ENCODE peak calls at places on chromosome 5, in ten cellular contexts. G is HepG2, I is H1, E is GM23338, T is upper lobe of left lung, R is suprapubic skin, P is prostate gland, U is spleen, A is sigmoid colon, N is transverse colon. F is an unnamed sample.

GRCh38 chr5:170552486-170553122 is 48.8 kb downstream of the KCNIP1 start:
- DNase-seq in N (peak), R (no peak), G (no peak), E (peak), I (peak), A (peak), T (peak), U (peak), P (no peak), F (no peak)

GRCh38 chr5:124583469-124584350 is 162.7 kb downstream of the ZNF608 start:
- DNase-seq in P (no peak), E (no peak), R (no peak), I (no peak), G (peak), T (no peak), N (peak), U (no peak), A (no peak), F (no peak)

GRCh38 chr5:80917596-80917995 is 42.6 kb upstream of the RASGRF2 start:
- DNase-seq in T (no peak), N (no peak), I (no peak), U (no peak), E (no peak), R (no peak), A (no peak), P (no peak), G (no peak), F (no peak)

GRCh38 chr5:157819502-157820125 is 39.3 kb downstream of the CLINT1 start:
- DNase-seq in R (no peak), U (no peak), I (no peak), G (peak), N (no peak), A (no peak), P (no peak), E (no peak), T (no peak), F (no peak)

GRCh38 chr5:54520438-54520846 is 2.9 kb downstream of the SNX18 start:
- DNase-seq in U (no peak), G (no peak), P (no peak), N (no peak), I (no peak), E (peak), T (no peak), R (no peak), A (no peak), F (no peak)

GRCh38 chr5:124554746-124555145 is 191.7 kb downstream of the ZNF608 start:
- DNase-seq in N (no peak), R (no peak), T (no peak), I (no peak), E (peak), P (no peak), U (no peak), A (no peak), G (no peak), F (no peak)

GRCh38 chr5:125126050-125126449 is 379.6 kb upstream of the ZNF608 start:
- DNase-seq in E (no peak), I (no peak), A (no peak), T (no peak), P (no peak), R (no peak), G (no peak), N (no peak), U (no peak), F (no peak)

GRCh38 chr5:113776832-113777525 is 263.5 kb downstream of the YTHDC2 start:
- DNase-seq in R (no peak), T (no peak), U (no peak), A (no peak), I (no peak), P (peak), N (no peak), G (peak), E (no peak), F (no peak)

GRCh38 chr5:41392016-41392415 is 118.4 kb downstream of the PLCXD3 start:
- DNase-seq in G (no peak), E (no peak), I (no peak), A (no peak), T (no peak), P (no peak), R (no peak), U (no peak), N (no peak), F (no peak)

GRCh38 chr5:23884405-23884804 is 377.0 kb downstream of the PRDM9 start:
- DNase-seq in U (no peak), G (no peak), E (no peak), A (no peak), P (no peak), I (no peak), R (no peak), T (no peak), N (no peak), F (no peak)

GRCh38 chr5:139648205-139649081 is at the start of gene CXXC5:
- DNase-seq in P (peak), I (no peak), G (no peak), R (peak), U (peak), N (peak), E (peak), A (peak), T (peak), F (no peak)

GRCh38 chr5:8057764-8058163 is 188.8 kb downstream of the MTRR start:
- DNase-seq in I (no peak), U (no peak), G (no peak), T (no peak), E (no peak), P (no peak), N (no peak), R (no peak), A (no peak), F (no peak)

GRCh38 chr5:149113669-149114068 is 27.6 kb upstream of the ABLIM3 start:
- DNase-seq in E (no peak), T (no peak), P (no peak), A (no peak), N (no peak), R (no peak), G (no peak), U (no peak), I (no peak), F (no peak)

GRCh38 chr5:36202521-36202961 is 39.2 kb downstream of the NADK2 start:
- DNase-seq in I (no peak), T (no peak), N (no peak), R (no peak), E (no peak), G (no peak), U (no peak), A (no peak), P (no peak), F (no peak)

GRCh38 chr5:92518318-92518913 is 1062.6 kb downstream of the NR2F1-AS1 start:
- DNase-seq in U (no peak), A (no peak), T (no peak), N (no peak), E (peak), I (no peak), P (no peak), R (no peak), G (peak), F (no peak)

GRCh38 chr5:90398726-90399125 is 10.8 kb downstream of the CETN3 start:
- DNase-seq in T (no peak), N (no peak), A (no peak), I (no peak), G (no peak), P (no peak), U (no peak), E (no peak), R (no peak), F (no peak)

GRCh38 chr5:14900661-14901461 is 29.3 kb upstream of the ANKH start:
- DNase-seq in P (no peak), A (no peak), R (no peak), G (peak), I (no peak), T (no peak), N (no peak), E (no peak), U (no peak), F (no peak)

GRCh38 chr5:22631683-22632082 is 221.5 kb downstream of the CDH12 start:
- DNase-seq in P (no peak), R (no peak), A (no peak), G (no peak), I (no peak), E (peak), T (no peak), N (no peak), U (no peak), F (no peak)

GRCh38 chr5:177094224-177095087 is 7.7 kb downstream of the FGFR4 start:
- DNase-seq in N (peak), I (no peak), A (peak), P (no peak), R (no peak), T (peak), E (no peak), U (no peak), G (peak), F (no peak)

GRCh38 chr5:110288766-110289165 is 437.7 kb downstream of the TMEM232 start:
- DNase-seq in P (no peak), N (no peak), R (no peak), I (no peak), E (no peak), U (no peak), A (no peak), T (no peak), G (no peak), F (no peak)

GRCh38 chr5:168885324-168886120 is 306.4 kb upstream of the PANK3 start:
- DNase-seq in A (no peak), T (peak), P (no peak), U (no peak), N (no peak), R (no peak), E (no peak), G (no peak), I (no peak), F (no peak)
- TF ChIP-seq POLR2AphosphoS5 in A (no peak), T (no peak), P (no peak), U (no peak), N (no peak), R (no peak), E (no peak), G (no peak), I (no peak), F (no peak)

GRCh38 chr5:57317341-57317740 is 143.5 kb downstream of the GPBP1 start:
- DNase-seq in R (no peak), N (no peak), U (no peak), T (no peak), I (no peak), A (no peak), G (no peak), P (no peak), E (no peak), F (no peak)

GRCh38 chr5:57319633-57320032 is 145.8 kb downstream of the GPBP1 start:
- DNase-seq in A (no peak), U (no peak), I (no peak), R (no peak), G (no peak), T (no peak), N (no peak), E (no peak), P (no peak), F (no peak)

GRCh38 chr5:57315941-57316340 is 142.1 kb downstream of the GPBP1 start:
- DNase-seq in U (no peak), A (no peak), P (no peak), G (no peak), E (no peak), T (no peak), R (no peak), I (no peak), N (no peak), F (no peak)

GRCh38 chr5:57318251-57318650 is 144.4 kb downstream of the GPBP1 start:
- DNase-seq in R (no peak), P (no peak), G (no peak), N (no peak), E (no peak), U (no peak), A (no peak), I (no peak), T (no peak), F (no peak)

GRCh38 chr5:57316798-57317327 is 143.0 kb downstream of the GPBP1 start:
- DNase-seq in R (no peak), A (no peak), E (no peak), N (peak), G (no peak), U (no peak), T (no peak), P (no peak), I (no peak), F (no peak)
- TF ChIP-seq POLR2AphosphoS5 in R (no peak), A (peak), E (no peak), N (no peak), G (no peak), U (no peak), T (no peak), P (no peak), I (no peak), F (no peak)

DNA sequence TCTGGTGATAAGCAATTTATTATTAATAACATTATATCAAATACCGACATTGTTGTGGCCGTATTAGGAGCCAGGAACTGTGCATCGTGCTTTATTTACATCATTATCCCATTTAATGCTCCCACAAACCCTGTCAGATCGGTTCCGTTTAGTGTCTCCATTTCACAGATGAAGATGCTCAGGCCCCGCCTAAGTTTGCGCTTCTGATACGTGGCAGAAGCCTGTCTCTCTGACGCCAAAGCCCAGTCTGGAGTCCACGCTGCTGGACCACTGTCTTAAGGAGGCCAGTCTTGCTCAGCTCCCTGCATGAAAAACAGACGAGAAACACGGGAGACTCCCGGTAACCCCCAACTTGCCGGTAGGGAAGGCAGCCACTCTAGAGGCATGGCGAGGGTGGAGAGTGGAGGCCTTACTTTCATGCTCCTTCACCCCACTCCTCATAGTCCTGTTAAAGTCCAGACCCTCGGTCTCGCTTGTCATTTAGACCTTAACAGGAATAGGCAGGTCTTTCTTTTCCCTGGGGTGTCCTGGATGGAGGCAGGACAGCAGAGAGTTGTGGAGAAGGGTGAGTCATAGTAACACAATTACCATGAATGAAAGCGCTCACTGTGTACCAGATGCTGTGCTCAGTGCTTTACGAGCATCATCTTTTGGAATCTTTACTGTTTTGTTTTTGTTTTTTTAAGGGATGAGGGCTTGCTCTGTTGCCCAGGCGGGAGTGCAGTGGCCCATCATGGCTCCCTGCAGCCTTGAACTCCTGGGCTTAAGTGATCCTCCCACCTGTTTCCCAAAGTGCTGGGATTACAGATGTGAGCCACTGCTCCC is 872 bp downstream of the TXNDC15 start:
- DNase-seq in A (peak), G (peak), P (peak), T (no peak), E (peak), N (peak), I (no peak), R (peak), U (peak), F (peak)
- TF ChIP-seq POLR2AphosphoS5 in A (peak), G (no peak), P (no peak), T (no peak), E (no peak), N (no peak), I (no peak), R (no peak), U (no peak), F (no peak)

GRCh38 chr5:10283927-10284635 is 23.6 kb downstream of the CMBL start:
- DNase-seq in R (peak), T (peak), I (peak), U (peak), P (peak), G (peak), E (peak), N (peak), A (peak), F (no peak)
- TF ChIP-seq POLR2AphosphoS5 in R (no peak), T (no peak), I (peak), U (peak), P (peak), G (no peak), E (no peak), N (no peak), A (no peak), F (peak)

GRCh38 chr5:154288145-154288544 is 97.6 kb downstream of the GALNT10 start:
- DNase-seq in P (no peak), I (no peak), U (no peak), R (no peak), G (peak), N (no peak), T (no peak), E (peak), A (peak), F (no peak)

GRCh38 chr5:154284433-154284832 is 93.9 kb downstream of the GALNT10 start:
- DNase-seq in U (no peak), G (no peak), N (no peak), R (no peak), A (no peak), T (no peak), I (no peak), E (no peak), P (no peak), F (no peak)

GRCh38 chr5:154285661-154286408 is 95.3 kb downstream of the GALNT10 start:
- DNase-seq in T (no peak), E (no peak), U (no peak), A (no peak), I (no peak), P (no peak), N (no peak), R (no peak), G (peak), F (no peak)

GRCh38 chr5:154286557-154286956 is 96.0 kb downstream of the GALNT10 start:
- DNase-seq in G (peak), N (no peak), T (no peak), U (no peak), R (no peak), E (peak), A (no peak), P (no peak), I (no peak), F (peak)

GRCh38 chr5:154287136-154287535 is 96.6 kb downstream of the GALNT10 start:
- DNase-seq in P (peak), T (no peak), A (no peak), N (no peak), U (no peak), R (no peak), G (peak), I (peak), E (peak), F (no peak)
- TF ChIP-seq POLR2AphosphoS5 in P (peak), T (peak), A (no peak), N (no peak), U (no peak), R (no peak), G (no peak), I (no peak), E (no peak), F (peak)

DNA sequence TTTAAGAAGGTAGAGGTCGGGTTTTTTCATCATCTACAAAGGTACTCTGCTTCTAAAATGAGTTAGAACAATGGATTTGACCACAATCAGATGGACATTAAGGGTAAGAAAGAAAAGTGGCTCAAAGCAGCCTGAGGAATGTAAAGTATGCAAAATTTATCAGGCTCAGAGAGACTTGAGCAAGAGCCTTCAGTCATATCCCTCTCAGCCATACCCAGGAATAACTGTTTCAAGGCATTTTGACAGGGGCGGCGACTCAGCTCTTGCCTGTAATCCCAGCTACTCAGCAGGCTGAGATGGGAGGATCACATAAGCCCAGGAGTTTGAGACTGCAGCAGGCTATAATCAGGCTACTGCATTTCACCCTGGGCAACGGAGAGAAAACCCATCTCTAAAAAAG is 38.8 kb upstream of the ANXA2R start:
- DNase-seq in I (no peak), E (peak), A (no peak), R (no peak), U (no peak), T (no peak), N (no peak), G (no peak), P (no peak), F (no peak)
- TF ChIP-seq POLR2AphosphoS5 in I (no peak), E (no peak), A (no peak), R (no peak), U (no peak), T (no peak), N (no peak), G (no peak), P (no peak), F (no peak)

DNA sequence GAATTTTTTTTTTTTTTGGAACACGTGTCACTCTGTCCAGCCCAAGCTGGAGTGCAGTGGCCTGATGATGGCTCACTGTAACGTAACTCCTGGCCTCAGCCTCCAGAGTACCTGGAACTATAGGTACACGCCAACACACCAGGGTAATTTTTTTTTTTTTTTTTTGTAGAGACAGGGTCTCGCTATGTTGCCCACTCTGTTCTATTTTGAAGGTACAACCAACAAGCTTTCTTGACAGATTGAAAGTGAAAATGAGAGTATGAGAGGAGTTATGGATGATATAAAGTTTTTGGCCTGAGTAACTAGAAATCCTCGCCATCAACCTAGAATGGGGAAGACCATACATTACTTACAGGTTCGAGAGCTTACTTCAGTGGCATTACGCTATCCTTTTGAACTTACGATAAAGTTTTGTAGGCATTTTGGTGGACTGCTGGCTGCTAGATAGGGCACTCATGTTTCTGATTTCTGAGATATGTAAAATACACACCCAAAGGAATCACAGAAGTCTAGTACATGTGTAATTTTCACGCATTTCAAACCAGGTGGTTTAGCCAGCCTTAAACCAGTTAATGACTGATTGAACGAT is 806 bp upstream of the CDC42SE2 start:
- DNase-seq in U (no peak), T (no peak), A (no peak), E (peak), N (no peak), R (no peak), G (no peak), P (no peak), I (no peak), F (no peak)
- TF ChIP-seq POLR2AphosphoS5 in U (no peak), T (no peak), A (no peak), E (no peak), N (no peak), R (no peak), G (no peak), P (no peak), I (no peak), F (no peak)

GRCh38 chr5:1134478-1134877 is 22.6 kb upstream of the SLC12A7 start:
- DNase-seq in E (no peak), T (no peak), U (no peak), R (no peak), G (peak), P (no peak), I (no peak), N (no peak), A (no peak), F (no peak)
- TF ChIP-seq POLR2AphosphoS5 in E (no peak), T (no peak), U (no peak), R (no peak), G (no peak), P (no peak), I (no peak), N (no peak), A (no peak), F (no peak)